ENCODE peak calls at places on chromosomes 1 and 21, in five cellular contexts. K is foreskin keratinocyte; J is NCI-H460; O is stimulated activated naive CD8-positive, alpha-beta T cell treated with anti-CD3 and anti-CD28 coated beads, Interleukin-15, amount 100 ng/mL, for 72 hours; E is ureter. P is an unnamed sample.
A peak's percentile ranks its signal among the peaks of the same experiment; 100 is the strongest.

GRCh38 chr1:41427943-41428735 is 56.3 kb downstream of the EDN2 start:
- DNase-seq in K (no peak), J (no peak), O (no peak), E (no peak), P (no peak)

GRCh38 chr21:31630062-31630711 is 29.3 kb upstream of the SOD1 start:
- DNase-seq in K (peak; percentile 94), J (no peak), O (no peak), E (peak; percentile 86), P (peak; percentile 80)

GRCh38 chr1:8396083-8396911 is 78.4 kb downstream of the SLC45A1 start:
- DNase-seq in K (no peak), J (no peak), O (no peak), E (no peak), P (no peak)

GRCh38 chr1:159261726-159262494 is 40.2 kb upstream of the FCER1A start:
- DNase-seq in K (peak; percentile 67), J (no peak), O (no peak), E (no peak), P (peak; percentile 33)

GRCh38 chr1:46001087-46001785 is 131.2 kb downstream of the PIK3R3 start:
- DNase-seq in K (no peak), J (no peak), O (no peak), E (no peak), P (no peak)

GRCh38 chr1:17588048-17588781 is 48.7 kb downstream of the ARHGEF10L start:
- DNase-seq in K (no peak), J (no peak), O (no peak), E (peak; percentile 68), P (no peak)

GRCh38 chr1:14095001-14095400 is 395.0 kb downstream of the PRDM2 start:
- DNase-seq in K (no peak), J (no peak), O (no peak), E (no peak), P (peak; percentile 27)

GRCh38 chr1:222618880-222619321 is 1.0 kb downstream of the MIA3 start:
- DNase-seq in K (peak; percentile 11), J (no peak), O (no peak), E (no peak), P (peak; percentile 12)

GRCh38 chr1:109783436-109783835 is 19.7 kb upstream of the EPS8L3 start:
- DNase-seq in K (peak; percentile 63), J (peak; percentile 83), O (no peak), E (peak; percentile 67), P (peak; percentile 89)

GRCh38 chr1:217881607-217882332 is 250.6 kb downstream of the SPATA17 start:
- DNase-seq in K (no peak), J (no peak), O (no peak), E (no peak), P (no peak)

GRCh38 chr1:165949335-165950130 is 122.1 kb downstream of the UCK2 start:
- DNase-seq in K (no peak), J (peak; percentile 21), O (no peak), E (no peak), P (peak; percentile 11)

GRCh38 chr21:39637197-39637970 is 24.6 kb downstream of the B3GALT5 start:
- DNase-seq in K (no peak), J (no peak), O (no peak), E (peak; percentile 61), P (no peak)

GRCh38 chr1:213057264-213058059 is 6.4 kb downstream of the RPS6KC1 start:
- DNase-seq in K (no peak), J (no peak), O (no peak), E (no peak), P (no peak)

GRCh38 chr1:69172003-69173000 is 395.4 kb upstream of the LRRC7 start:
- DNase-seq in K (no peak), J (no peak), O (no peak), E (no peak), P (no peak)

GRCh38 chr1:227134686-227135314 is 183.5 kb downstream of the CDC42BPA start:
- DNase-seq in K (no peak), J (no peak), O (no peak), E (no peak), P (no peak)

GRCh38 chr21:42495027-42495426 is 997 bp downstream of the RSPH1 start:
- DNase-seq in K (no peak), J (no peak), O (no peak), E (no peak), P (no peak)

GRCh38 chr1:94621392-94621791 is 79.8 kb upstream of the F3 start:
- DNase-seq in K (peak; percentile 96), J (no peak), O (no peak), E (peak; percentile 71), P (peak; percentile 91)

GRCh38 chr1:183993132-183993531 is 44.4 kb downstream of the COLGALT2 start:
- DNase-seq in K (no peak), J (no peak), O (no peak), E (no peak), P (no peak)

GRCh38 chr1:185514296-185514695 is 197.3 kb upstream of the IVNS1ABP start:
- DNase-seq in K (no peak), J (no peak), O (no peak), E (no peak), P (no peak)

GRCh38 chr1:154288694-154289093 is 16.3 kb downstream of the HAX1 start:
- DNase-seq in K (no peak), J (no peak), O (no peak), E (no peak), P (no peak)

GRCh38 chr21:39020751-39021474 is 162.3 kb downstream of the PSMG1 start:
- DNase-seq in K (peak; percentile 80), J (no peak), O (no peak), E (peak; percentile 76), P (peak; percentile 91)

GRCh38 chr1:71311396-71311795 is 230.6 kb upstream of the ZRANB2 start:
- DNase-seq in K (no peak), J (no peak), O (no peak), E (no peak), P (no peak)

GRCh38 chr1:223674119-223674890 is 8.8 kb upstream of the CAPN8 start:
- DNase-seq in K (no peak), J (no peak), O (no peak), E (no peak), P (no peak)

GRCh38 chr21:37008705-37009104 is 2.2 kb downstream of the RIPPLY3 start:
- DNase-seq in K (no peak), J (no peak), O (no peak), E (no peak), P (no peak)

GRCh38 chr1:40895601-40896000 is 33.4 kb upstream of the CITED4 start:
- DNase-seq in K (no peak), J (no peak), O (no peak), E (no peak), P (no peak)

P was measured in RWPE1.